ENCODE peak calls at places on chromosomes 4 and X, in six cellular contexts. M is heart left ventricle, L is ovary, N is GM12892, F is spleen, J is NB4. Z is an unnamed sample.

GRCh38 chrX:130118396-130118795 is 8.1 kb upstream of the ELF4 start:
- DNase-seq in J (no peak), N (no peak), M (no peak), F (no peak), L (peak), Z (no peak)

GRCh38 chr4:165325732-165326512 is 1.5 kb upstream of the MSMO1 start:
- DNase-seq in L (no peak), F (no peak), M (no peak), J (peak), N (no peak), Z (no peak)

GRCh38 chr4:110636231-110636676 is 13.4 kb upstream of the PITX2 start:
- DNase-seq in M (no peak), F (no peak), L (no peak), N (no peak), J (no peak), Z (no peak)

GRCh38 chr4:184392321-184392720 is 82.0 kb downstream of the IRF2 start:
- DNase-seq in J (no peak), N (no peak), F (no peak), M (no peak), L (no peak), Z (no peak)

GRCh38 chr4:119136541-119136940 is 909 bp downstream of the MYOZ2 start:
- DNase-seq in J (no peak), M (no peak), L (no peak), N (no peak), F (no peak), Z (no peak)

GRCh38 chrX:25015486-25016360 is at the start of gene ARX:
- DNase-seq in J (peak), L (peak), N (peak), F (no peak), M (peak), Z (peak)

GRCh38 chr4:65999518-65999871 is 329.2 kb upstream of the EPHA5 start:
- DNase-seq in F (no peak), M (no peak), J (no peak), N (no peak), L (no peak), Z (no peak)

GRCh38 chrX:34956915-34957314 is 14.3 kb downstream of the FAM47B start:
- DNase-seq in J (no peak), N (no peak), L (no peak), M (no peak), F (no peak), Z (no peak)

GRCh38 chrX:133529578-133529977 is 114.3 kb upstream of the GPC4 start:
- DNase-seq in F (no peak), M (no peak), J (no peak), N (no peak), L (no peak), Z (no peak)

GRCh38 chr4:10102981-10103330 is 13.6 kb downstream of the WDR1 start:
- DNase-seq in F (no peak), M (no peak), L (no peak), J (no peak), N (no peak), Z (no peak)

GRCh38 chr4:10104991-10105276 is 11.7 kb downstream of the WDR1 start:
- DNase-seq in J (no peak), N (no peak), F (no peak), L (no peak), M (no peak), Z (no peak)

GRCh38 chr4:10105421-10105820 is 11.2 kb downstream of the WDR1 start:
- DNase-seq in L (no peak), F (no peak), J (no peak), M (no peak), N (no peak), Z (no peak)

GRCh38 chr4:10105920-10106319 is 10.7 kb downstream of the WDR1 start:
- DNase-seq in L (no peak), N (no peak), F (no peak), M (no peak), J (no peak), Z (no peak)

GRCh38 chr4:10104211-10104990 is 12.2 kb downstream of the WDR1 start:
- DNase-seq in L (no peak), N (no peak), M (no peak), J (no peak), F (no peak), Z (no peak)
- TF ChIP-seq POLR2A in L (no peak), N (no peak), M (no peak), J (no peak), F (no peak), Z (no peak)

GRCh38 chr4:38132140-38132673 is 172.0 kb downstream of the PTTG2 start:
- DNase-seq in L (peak), J (no peak), M (peak), F (no peak), N (peak), Z (no peak)
- TF ChIP-seq POLR2A in L (no peak), J (no peak), M (no peak), F (no peak), N (peak), Z (no peak)

GRCh38 chrX:47581731-47582647 is at the start of gene TIMP1:
- DNase-seq in L (peak), N (peak), J (peak), M (peak), F (peak), Z (peak)
- TF ChIP-seq POLR2A in L (peak), N (peak), J (peak), M (no peak), F (no peak), Z (peak)

DNA sequence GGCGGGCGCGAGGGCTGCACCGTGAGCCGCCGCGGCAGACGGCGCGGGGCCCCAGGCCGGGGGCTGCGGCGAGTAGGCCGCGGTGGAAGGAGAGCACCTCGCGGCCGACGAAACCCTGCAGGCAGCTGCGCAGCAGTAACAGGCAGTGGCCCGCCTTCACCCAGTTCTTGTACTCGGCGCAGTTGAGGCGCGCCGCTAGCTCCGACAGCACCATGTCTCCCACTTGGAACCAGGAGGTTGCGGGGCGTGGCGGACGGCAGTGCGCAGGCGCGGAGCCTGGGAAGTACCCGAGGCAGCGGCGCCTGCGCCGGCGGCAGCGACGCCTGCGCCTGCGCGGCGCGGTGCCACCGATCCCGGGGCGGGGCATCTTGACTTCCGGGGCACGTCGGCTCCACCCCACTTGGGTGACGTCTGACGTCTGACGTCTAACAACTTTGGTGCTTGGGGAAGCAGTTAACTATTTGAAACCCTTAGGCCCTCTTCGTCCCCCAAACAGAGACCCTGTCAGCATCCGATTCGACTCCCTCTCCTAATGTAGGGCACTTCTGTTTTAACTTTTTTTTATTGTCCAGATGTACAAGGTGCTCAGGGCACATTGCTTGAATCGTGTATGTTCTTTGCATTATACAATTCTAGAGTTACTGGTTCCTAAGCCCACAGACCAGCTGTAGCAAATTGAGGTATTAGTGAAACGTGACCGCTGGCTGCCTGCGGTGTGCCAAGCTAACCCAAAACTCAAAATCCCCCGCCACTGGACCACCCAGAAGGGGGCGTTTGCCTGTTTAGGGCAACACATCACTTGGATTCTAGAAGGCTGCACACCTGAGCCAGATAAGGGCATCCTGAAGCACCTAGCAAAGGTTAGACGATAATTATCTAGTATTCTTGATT is at the start of gene CXorf38:
- DNase-seq in F (peak), L (peak), M (peak), N (peak), J (peak), Z (peak)
- TF ChIP-seq POLR2A in F (no peak), L (peak), M (no peak), N (peak), J (peak), Z (no peak)

GRCh38 chrX:3815896-3816664 is 102.6 kb upstream of the PRKX start:
- DNase-seq in F (peak), J (peak), M (peak), L (peak), N (no peak), Z (peak)
- TF ChIP-seq POLR2A in F (no peak), J (no peak), M (no peak), L (no peak), N (peak), Z (no peak)

GRCh38 chr4:76585897-76586360 is 150.9 kb downstream of the SHROOM3 start:
- DNase-seq in F (peak), N (peak), L (no peak), J (no peak), M (peak), Z (peak)
- TF ChIP-seq POLR2A in F (no peak), N (no peak), L (no peak), J (no peak), M (no peak), Z (peak)

GRCh38 chr4:170231377-170231776 is 141.6 kb upstream of the AADAT start:
- DNase-seq in N (no peak), J (no peak), M (no peak), L (no peak), F (no peak), Z (no peak)

GRCh38 chr4:170227928-170228327 is 138.2 kb upstream of the AADAT start:
- DNase-seq in L (no peak), F (no peak), J (no peak), M (no peak), N (no peak), Z (no peak)

GRCh38 chr4:170229021-170229420 is 139.3 kb upstream of the AADAT start:
- DNase-seq in F (no peak), N (no peak), M (no peak), J (no peak), L (no peak), Z (no peak)

GRCh38 chr4:170230242-170230641 is 140.5 kb upstream of the AADAT start:
- DNase-seq in N (no peak), F (no peak), L (no peak), M (no peak), J (no peak), Z (no peak)

GRCh38 chr4:170226288-170226687 is 136.5 kb upstream of the AADAT start:
- DNase-seq in L (no peak), N (no peak), F (no peak), J (no peak), M (no peak), Z (peak)
- TF ChIP-seq POLR2A in L (no peak), N (no peak), F (no peak), J (no peak), M (no peak), Z (no peak)

GRCh38 chrX:38800981-38801845 is at the start of gene MID1IP1:
- DNase-seq in J (peak), M (peak), F (peak), N (no peak), L (peak), Z (peak)
- TF ChIP-seq POLR2A in J (peak), M (no peak), F (no peak), N (no peak), L (peak), Z (peak)

GRCh38 chr4:140252144-140252741 is 98.3 kb upstream of the MAML3 start:
- DNase-seq in M (no peak), J (peak), F (no peak), L (peak), N (no peak), Z (no peak)

GRCh38 chr4:140251566-140251965 is 97.6 kb upstream of the MAML3 start:
- DNase-seq in N (no peak), L (no peak), M (no peak), J (no peak), F (no peak), Z (no peak)

GRCh38 chr4:140253556-140254027 is 99.6 kb upstream of the MAML3 start:
- DNase-seq in N (no peak), L (no peak), J (no peak), M (no peak), F (no peak), Z (no peak)

GRCh38 chr4:140254656-140255299 is 100.8 kb upstream of the MAML3 start:
- DNase-seq in F (no peak), N (no peak), L (no peak), M (no peak), J (no peak), Z (no peak)

DNA sequence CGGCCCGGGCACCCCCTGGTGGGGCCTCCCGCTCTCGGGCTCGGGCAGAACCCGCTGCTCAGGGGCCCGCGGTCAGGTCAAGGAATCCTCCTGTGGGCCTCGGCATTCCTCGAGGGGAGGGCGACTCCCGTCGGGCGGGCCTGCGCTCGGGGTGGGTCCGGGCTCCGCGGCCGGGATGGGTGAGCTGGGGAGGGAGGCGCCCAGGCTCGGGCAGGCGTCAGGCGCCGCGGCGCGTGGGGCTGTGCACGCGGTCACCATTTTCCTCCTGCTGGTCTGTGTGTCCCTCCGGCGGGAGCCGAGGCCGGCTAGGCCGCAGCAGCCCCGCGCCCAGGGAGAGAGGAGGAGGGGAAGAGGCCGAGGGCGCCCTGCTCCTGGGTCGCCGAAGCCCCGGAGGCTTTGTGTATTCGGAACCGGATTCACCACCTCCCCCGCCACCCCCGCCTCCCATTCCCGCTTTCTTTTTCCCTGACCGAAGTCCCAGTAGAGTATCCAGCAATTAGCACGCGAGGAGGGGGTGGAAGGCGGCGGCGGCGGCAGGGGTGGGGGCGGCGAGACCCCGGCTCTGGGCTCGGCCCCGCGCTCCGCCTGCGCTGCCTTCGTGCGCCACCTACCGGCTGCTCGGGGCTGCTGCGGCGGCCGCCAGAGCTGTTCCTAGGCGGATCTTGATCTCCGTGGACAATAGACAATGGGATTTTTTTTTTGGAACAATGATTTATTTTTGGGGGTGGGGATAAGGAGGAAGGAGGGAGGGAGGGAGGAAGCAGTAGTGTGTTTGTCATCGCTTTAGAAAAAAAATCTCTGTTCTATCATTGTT is 99.0 kb upstream of the MAML3 start:
- DNase-seq in L (peak), N (peak), J (peak), F (peak), M (peak), Z (peak)
- TF ChIP-seq POLR2A in L (no peak), N (no peak), J (no peak), F (no peak), M (no peak), Z (no peak)

DNA sequence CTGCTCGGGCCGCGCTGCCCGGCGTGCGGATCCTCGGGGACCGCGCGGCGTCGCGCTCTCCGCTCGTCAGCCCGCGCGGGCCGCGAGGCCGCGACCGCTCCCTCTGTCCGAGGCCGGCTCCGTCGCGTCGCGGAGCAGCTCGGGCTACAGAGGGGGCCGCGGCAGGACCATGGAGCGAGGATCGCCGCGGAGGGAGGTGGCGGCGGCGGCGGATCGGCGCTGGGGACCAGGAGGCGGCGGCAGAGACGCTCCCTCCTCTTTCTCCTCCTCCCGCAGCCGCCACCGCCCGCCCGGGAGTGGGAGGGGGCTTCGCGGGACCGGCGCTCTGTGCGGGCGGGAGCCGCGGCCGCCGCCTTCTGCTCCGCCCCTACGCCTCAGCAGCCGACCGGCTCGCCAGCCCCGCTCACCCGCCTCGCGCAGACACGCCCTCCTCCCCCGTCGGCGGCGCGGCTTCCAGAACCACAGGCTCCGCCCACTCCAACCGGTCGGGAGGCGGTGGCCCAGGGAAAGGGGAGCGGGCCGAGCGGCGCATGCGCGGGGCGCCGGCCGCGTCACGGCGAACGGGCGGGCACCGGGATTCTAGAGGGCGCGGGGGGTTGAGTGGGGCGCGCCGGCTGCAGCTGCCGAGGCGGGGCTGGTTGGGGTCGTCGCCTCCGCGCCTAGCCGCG is at the start of gene CASK:
- DNase-seq in N (peak), M (peak), L (peak), J (peak), F (peak), Z (peak)
- TF ChIP-seq POLR2A in N (no peak), M (no peak), L (peak), J (no peak), F (no peak), Z (peak)